ENCODE peak calls at places on chromosome 6, in five cellular contexts. C is fibroblast of lung, P is astrocyte, J is A673, Q is AG10803. X is an unnamed sample.

GRCh38 chr6:2780109-2780730 is 15.0 kb downstream of the WRNIP1 start:
- DNase-seq in C (no peak), P (no peak), J (no peak), Q (no peak), X (no peak)

GRCh38 chr6:12628327-12628726 is 88.2 kb upstream of the PHACTR1 start:
- DNase-seq in C (no peak), P (no peak), J (peak), Q (no peak), X (no peak)

GRCh38 chr6:122996797-122997520 is 924 bp downstream of the CLVS2 start:
- DNase-seq in C (no peak), P (no peak), J (peak), Q (no peak), X (no peak)

GRCh38 chr6:75493400-75494064 is at the start of gene FILIP1:
- DNase-seq in C (peak), P (no peak), J (peak), Q (peak), X (peak)

GRCh38 chr6:155340464-155341129 is 26.3 kb upstream of the TFB1M start:
- DNase-seq in C (peak), P (peak), J (peak), Q (peak), X (peak)

GRCh38 chr6:143529095-143529494 is 17.6 kb upstream of the FUCA2 start:
- DNase-seq in C (no peak), P (no peak), J (peak), Q (peak), X (no peak)

GRCh38 chr6:37311666-37312473 is 41.9 kb upstream of the RNF8 start:
- DNase-seq in C (peak), P (peak), J (no peak), Q (peak), X (peak)

GRCh38 chr6:3618300-3619041 is 133.0 kb downstream of the PXDC1 start:
- DNase-seq in C (no peak), P (no peak), J (no peak), Q (no peak), X (no peak)

GRCh38 chr6:35419431-35419830 is 32.7 kb upstream of the FANCE start:
- DNase-seq in C (peak), P (peak), J (peak), Q (peak), X (peak)

GRCh38 chr6:35718354-35718695 is 18.5 kb upstream of the ARMC12 start:
- DNase-seq in C (no peak), P (no peak), J (no peak), Q (no peak), X (no peak)

GRCh38 chr6:23269436-23269835 is 700.1 kb downstream of the HDGFL1 start:
- DNase-seq in C (peak), P (no peak), J (no peak), Q (no peak), X (peak)

GRCh38 chr6:82006027-82006738 is 241.4 kb downstream of the IBTK start:
- DNase-seq in C (peak), P (no peak), J (peak), Q (peak), X (peak)

GRCh38 chr6:5763407-5763806 is 243.3 kb downstream of the NRN1 start:
- DNase-seq in C (no peak), P (peak), J (no peak), Q (peak), X (no peak)

GRCh38 chr6:13368079-13368478 is 39.7 kb upstream of the TBC1D7 start:
- DNase-seq in C (no peak), P (no peak), J (no peak), Q (no peak), X (no peak)

GRCh38 chr6:49764571-49765236 is 20.5 kb upstream of the CRISP3 start:
- DNase-seq in C (no peak), P (no peak), J (no peak), Q (no peak), X (no peak)

GRCh38 chr6:13813011-13813410 is 1.3 kb downstream of the MCUR1 start:
- DNase-seq in C (no peak), P (no peak), J (no peak), Q (no peak), X (no peak)

GRCh38 chr6:34412054-34412453 is 13.8 kb downstream of the RPS10 start:
- DNase-seq in C (no peak), P (peak), J (no peak), Q (no peak), X (no peak)

GRCh38 chr6:31070711-31071197 is 41.6 kb downstream of the C6orf15 start:
- DNase-seq in C (peak), P (peak), J (peak), Q (peak), X (peak)

GRCh38 chr6:166949533-166950442 is 6.6 kb downstream of the RNASET2 start:
- DNase-seq in C (no peak), P (no peak), J (no peak), Q (no peak), X (no peak)

GRCh38 chr6:156597130-156597529 is 180.0 kb upstream of the ARID1B start:
- DNase-seq in C (no peak), P (no peak), J (no peak), Q (no peak), X (no peak)

GRCh38 chr6:162941128-162941527 is 213.4 kb downstream of the PACRG start:
- DNase-seq in C (no peak), P (no peak), J (no peak), Q (peak), X (no peak)

GRCh38 chr6:153476243-153476642 is 345.2 kb upstream of the RGS17 start:
- DNase-seq in C (no peak), P (no peak), J (no peak), Q (no peak), X (no peak)

GRCh38 chr6:115838763-115839401 is 221.8 kb downstream of the FRK start:
- DNase-seq in C (peak), P (peak), J (peak), Q (peak), X (peak)

GRCh38 chr6:99905209-99906106 is 88.6 kb downstream of the MCHR2 start:
- DNase-seq in C (peak), P (peak), J (peak), Q (peak), X (peak)

GRCh38 chr6:28947831-28948270 is 24.1 kb upstream of the TRIM27 start:
- DNase-seq in C (no peak), P (no peak), J (no peak), Q (no peak), X (no peak)

GRCh38 chr6:107621216-107621940 is 131.5 kb downstream of the SOBP start:
- DNase-seq in C (no peak), P (no peak), J (peak), Q (no peak), X (no peak)

GRCh38 chr6:52877168-52877567 is 32.3 kb downstream of the GSTA3 start:
- DNase-seq in C (peak), P (peak), J (no peak), Q (peak), X (peak)

GRCh38 chr6:154981071-154981373 is 14.1 kb upstream of the TIAM2 start:
- DNase-seq in C (no peak), P (no peak), J (no peak), Q (no peak), X (no peak)

GRCh38 chr6:7129784-7130569 is 22.2 kb downstream of the RREB1 start:
- DNase-seq in C (peak), P (peak), J (no peak), Q (peak), X (no peak)

GRCh38 chr6:42136508-42137191 is 5.8 kb downstream of the C6orf132 start:
- DNase-seq in C (peak), P (peak), J (peak), Q (peak), X (peak)

GRCh38 chr6:91626935-91627334 is 1040.1 kb upstream of the MAP3K7 start:
- DNase-seq in C (no peak), P (peak), J (no peak), Q (no peak), X (no peak)

GRCh38 chr6:110636776-110637175 is 160.4 kb upstream of the SLC22A16 start:
- DNase-seq in C (no peak), P (no peak), J (no peak), Q (no peak), X (no peak)

GRCh38 chr6:139595183-139595582 is 220.7 kb upstream of the CITED2 start:
- DNase-seq in C (peak), P (peak), J (no peak), Q (peak), X (peak)

GRCh38 chr6:14640631-14641030 is 523.1 kb downstream of the CD83 start:
- DNase-seq in C (no peak), P (no peak), J (no peak), Q (no peak), X (no peak)

GRCh38 chr6:98583506-98583905 is 250.9 kb upstream of the POU3F2 start:
- DNase-seq in C (no peak), P (no peak), J (peak), Q (no peak), X (no peak)

GRCh38 chr6:148317739-148318138 is 24.9 kb upstream of the SASH1 start:
- DNase-seq in C (no peak), P (peak), J (no peak), Q (no peak), X (no peak)

GRCh38 chr6:5115168-5115567 is 30.0 kb downstream of the PPP1R3G start:
- DNase-seq in C (peak), P (no peak), J (peak), Q (peak), X (peak)

GRCh38 chr6:166058064-166058739 is 109.4 kb downstream of the TBXT start:
- DNase-seq in C (no peak), P (peak), J (no peak), Q (peak), X (peak)

DNA sequence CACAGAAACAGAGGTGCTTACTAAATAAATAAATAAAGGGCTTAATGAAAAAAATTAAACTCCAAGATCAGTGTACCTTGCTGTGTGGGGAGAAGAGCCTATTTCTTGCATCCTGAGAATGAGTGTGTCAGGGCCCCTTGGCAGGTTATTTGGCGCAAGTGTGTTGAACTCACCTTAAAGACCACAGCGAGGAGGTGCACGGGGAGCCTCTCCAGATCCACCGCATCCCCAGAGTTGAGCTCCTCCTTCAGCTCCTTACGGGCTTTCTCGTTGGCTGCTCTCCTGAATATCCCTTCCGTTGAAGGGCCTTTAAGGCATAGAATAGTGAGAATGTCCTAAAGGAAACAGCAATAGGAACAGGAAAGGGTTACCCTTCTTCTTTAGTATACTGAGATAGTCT is 3.6 kb downstream of the TAGAP start:
- DNase-seq in C (no peak), P (no peak), J (no peak), Q (no peak), X (no peak)
- H3K4me3 ChIP-seq in C (no peak), P (no peak), J (no peak), Q (no peak), X (no peak)

DNA sequence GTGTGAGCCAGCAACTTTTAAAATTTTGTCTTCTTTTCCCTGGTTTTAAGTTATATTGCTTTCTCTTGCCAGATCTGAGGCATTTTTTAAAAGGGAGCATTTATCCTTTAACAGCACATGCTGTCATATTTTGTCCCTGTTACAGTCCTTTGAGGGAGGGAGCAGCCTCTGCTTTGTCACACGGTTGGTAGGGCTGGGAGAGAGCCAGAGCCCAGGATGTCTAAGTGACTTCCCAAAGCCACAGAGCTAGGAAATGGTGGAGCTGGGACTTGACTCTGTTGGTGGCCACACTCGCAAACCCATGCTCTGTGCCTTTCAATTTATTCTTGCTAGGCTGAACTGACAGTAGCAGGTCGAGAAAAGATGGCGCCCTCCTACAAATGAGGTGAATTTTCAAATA is 80.4 kb upstream of the IYD start:
- DNase-seq in C (no peak), P (no peak), J (no peak), Q (no peak), X (no peak)
- H3K4me3 ChIP-seq in C (no peak), P (no peak), J (no peak), Q (no peak), X (no peak)

GRCh38 chr6:1524040-1524480 is 85.7 kb upstream of the FOXC1 start:
- DNase-seq in C (peak), P (peak), J (no peak), Q (peak), X (peak)
- H3K4me3 ChIP-seq in C (no peak), P (peak), J (no peak), Q (no peak), X (no peak)

GRCh38 chr6:121504227-121504626 is 68.8 kb downstream of the GJA1 start:
- DNase-seq in C (peak), P (peak), J (peak), Q (peak), X (peak)
- H3K4me3 ChIP-seq in C (no peak), P (no peak), J (no peak), Q (no peak), X (no peak)